ENCODE peak calls at places on chromosome 6, in nine cellular contexts. One of them, this sample, is unnamed. For H3K36me3, the result is how much of the 10 kb centered on the place peaks cover.

GRCh38 chr6:147941143-147941542 is 401.5 kb upstream of the SASH1 start:
- DNase-seq in breast epithelium: no peak
- DNase-seq in stomach: no peak
- DNase-seq in spleen: no peak
- DNase-seq in transverse colon: no peak
- DNase-seq in endothelial cell of umbilical vein: no peak
- DNase-seq in prostate gland: no peak
- DNase-seq in HCT116: no peak
- DNase-seq in K562: no peak
- DNase-seq in this sample: peak

GRCh38 chr6:28944412-28945006 is 20.7 kb upstream of the TRIM27 start:
- DNase-seq in breast epithelium: peak
- DNase-seq in stomach: peak
- DNase-seq in spleen: no peak
- DNase-seq in transverse colon: peak
- DNase-seq in endothelial cell of umbilical vein: peak
- DNase-seq in prostate gland: peak
- DNase-seq in HCT116: no peak
- DNase-seq in K562: peak
- DNase-seq in this sample: peak

GRCh38 chr6:142207265-142207877 is 60.3 kb downstream of the VTA1 start:
- DNase-seq in breast epithelium: no peak
- DNase-seq in stomach: peak
- DNase-seq in spleen: no peak
- DNase-seq in transverse colon: peak
- DNase-seq in endothelial cell of umbilical vein: peak
- DNase-seq in prostate gland: peak
- DNase-seq in HCT116: peak
- DNase-seq in K562: peak
- DNase-seq in this sample: peak

GRCh38 chr6:23180504-23181293 is 611.3 kb downstream of the HDGFL1 start:
- DNase-seq in breast epithelium: no peak
- DNase-seq in stomach: peak
- DNase-seq in spleen: peak
- DNase-seq in transverse colon: peak
- DNase-seq in endothelial cell of umbilical vein: no peak
- DNase-seq in prostate gland: peak
- DNase-seq in HCT116: no peak
- DNase-seq in K562: no peak
- DNase-seq in this sample: peak

GRCh38 chr6:153301602-153302001 is 170.5 kb upstream of the RGS17 start:
- DNase-seq in breast epithelium: no peak
- DNase-seq in stomach: no peak
- DNase-seq in spleen: no peak
- DNase-seq in transverse colon: no peak
- DNase-seq in endothelial cell of umbilical vein: no peak
- DNase-seq in prostate gland: no peak
- DNase-seq in HCT116: no peak
- DNase-seq in K562: no peak
- DNase-seq in this sample: peak

GRCh38 chr6:45049188-45049843 is 278.8 kb upstream of the RUNX2 start:
- DNase-seq in breast epithelium: no peak
- DNase-seq in stomach: no peak
- DNase-seq in spleen: no peak
- DNase-seq in transverse colon: no peak
- DNase-seq in endothelial cell of umbilical vein: peak
- DNase-seq in prostate gland: no peak
- DNase-seq in HCT116: no peak
- DNase-seq in K562: peak
- DNase-seq in this sample: no peak

GRCh38 chr6:35034411-35035171 is 106.5 kb downstream of the TCP11 start:
- DNase-seq in breast epithelium: no peak
- DNase-seq in stomach: peak
- DNase-seq in spleen: no peak
- DNase-seq in transverse colon: peak
- DNase-seq in endothelial cell of umbilical vein: peak
- DNase-seq in prostate gland: peak
- DNase-seq in HCT116: no peak
- DNase-seq in K562: no peak
- DNase-seq in this sample: no peak

GRCh38 chr6:53397283-53397682 is 48.5 kb upstream of the ELOVL5 start:
- DNase-seq in breast epithelium: no peak
- DNase-seq in stomach: no peak
- DNase-seq in spleen: no peak
- DNase-seq in transverse colon: no peak
- DNase-seq in endothelial cell of umbilical vein: no peak
- DNase-seq in prostate gland: no peak
- DNase-seq in HCT116: no peak
- DNase-seq in K562: no peak
- DNase-seq in this sample: no peak

DNA sequence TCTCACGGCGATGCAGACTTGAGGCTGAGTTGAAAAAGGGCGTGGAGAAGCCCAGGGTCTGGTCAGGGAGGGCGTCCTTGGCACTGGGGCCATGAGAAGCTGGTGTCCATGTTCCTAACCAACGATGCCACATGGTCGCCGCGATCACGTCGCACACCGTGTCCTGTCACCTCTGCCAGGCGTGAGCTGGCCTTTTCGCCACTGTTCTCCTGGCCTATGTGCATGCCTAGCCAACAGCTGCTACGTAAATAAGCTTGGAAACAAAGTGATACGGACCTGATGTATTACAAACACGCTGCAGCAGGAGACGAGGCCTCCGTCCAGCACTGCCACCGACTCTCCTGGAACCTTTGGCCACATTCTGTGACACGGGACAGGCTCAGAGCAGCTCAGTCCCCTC is 22.0 kb upstream of the KIF25 start:
- DNase-seq in breast epithelium: no peak
- DNase-seq in stomach: no peak
- DNase-seq in spleen: peak
- DNase-seq in transverse colon: no peak
- DNase-seq in endothelial cell of umbilical vein: no peak
- DNase-seq in prostate gland: no peak
- DNase-seq in HCT116: no peak
- DNase-seq in K562: no peak
- DNase-seq in this sample: no peak
- TF ChIP-seq POLR2AphosphoS5 in breast epithelium: no peak
- TF ChIP-seq POLR2AphosphoS5 in stomach: no peak
- TF ChIP-seq POLR2AphosphoS5 in spleen: peak
- TF ChIP-seq POLR2AphosphoS5 in transverse colon: no peak
- TF ChIP-seq POLR2AphosphoS5 in endothelial cell of umbilical vein: no peak
- TF ChIP-seq POLR2AphosphoS5 in prostate gland: no peak
- TF ChIP-seq POLR2AphosphoS5 in HCT116: no peak
- TF ChIP-seq POLR2AphosphoS5 in K562: no peak
- TF ChIP-seq POLR2AphosphoS5 in this sample: no peak

GRCh38 chr6:47701374-47701773 is 3.0 kb downstream of the ADGRF4 start:
- DNase-seq in breast epithelium: no peak
- DNase-seq in stomach: no peak
- DNase-seq in spleen: no peak
- DNase-seq in transverse colon: no peak
- DNase-seq in endothelial cell of umbilical vein: no peak
- DNase-seq in prostate gland: no peak
- DNase-seq in HCT116: no peak
- DNase-seq in K562: no peak
- DNase-seq in this sample: no peak

GRCh38 chr6:47698342-47698787 is at the start of gene ADGRF4:
- DNase-seq in breast epithelium: no peak
- DNase-seq in stomach: no peak
- DNase-seq in spleen: no peak
- DNase-seq in transverse colon: peak
- DNase-seq in endothelial cell of umbilical vein: no peak
- DNase-seq in prostate gland: peak
- DNase-seq in HCT116: no peak
- DNase-seq in K562: no peak
- DNase-seq in this sample: peak

GRCh38 chr6:47697925-47698324 is 455 bp upstream of the ADGRF4 start:
- DNase-seq in breast epithelium: no peak
- DNase-seq in stomach: no peak
- DNase-seq in spleen: no peak
- DNase-seq in transverse colon: no peak
- DNase-seq in endothelial cell of umbilical vein: no peak
- DNase-seq in prostate gland: no peak
- DNase-seq in HCT116: no peak
- DNase-seq in K562: no peak
- DNase-seq in this sample: no peak

GRCh38 chr6:47700596-47700995 is 2.2 kb downstream of the ADGRF4 start:
- DNase-seq in breast epithelium: no peak
- DNase-seq in stomach: no peak
- DNase-seq in spleen: no peak
- DNase-seq in transverse colon: no peak
- DNase-seq in endothelial cell of umbilical vein: no peak
- DNase-seq in prostate gland: no peak
- DNase-seq in HCT116: no peak
- DNase-seq in K562: no peak
- DNase-seq in this sample: no peak

GRCh38 chr6:47700051-47700450 is 1.7 kb downstream of the ADGRF4 start:
- DNase-seq in breast epithelium: peak
- DNase-seq in stomach: no peak
- DNase-seq in spleen: no peak
- DNase-seq in transverse colon: no peak
- DNase-seq in endothelial cell of umbilical vein: no peak
- DNase-seq in prostate gland: peak
- DNase-seq in HCT116: no peak
- DNase-seq in K562: no peak
- DNase-seq in this sample: no peak
- H3K36me3 ChIP-seq in breast epithelium: under half
- H3K36me3 ChIP-seq in stomach: under half
- H3K36me3 ChIP-seq in spleen: under half
- H3K36me3 ChIP-seq in transverse colon: under half
- H3K36me3 ChIP-seq in endothelial cell of umbilical vein: under half
- H3K36me3 ChIP-seq in prostate gland: under half
- H3K36me3 ChIP-seq in HCT116: under half
- H3K36me3 ChIP-seq in K562: under half
- H3K36me3 ChIP-seq in this sample: under half

GRCh38 chr6:73514746-73515110 is 6.1 kb downstream of the EEF1A1 start:
- DNase-seq in breast epithelium: no peak
- DNase-seq in stomach: no peak
- DNase-seq in spleen: no peak
- DNase-seq in transverse colon: no peak
- DNase-seq in endothelial cell of umbilical vein: peak
- DNase-seq in prostate gland: no peak
- DNase-seq in HCT116: no peak
- DNase-seq in K562: no peak
- DNase-seq in this sample: peak

GRCh38 chr6:73519943-73520687 is 717 bp downstream of the EEF1A1 start:
- DNase-seq in breast epithelium: peak
- DNase-seq in stomach: peak
- DNase-seq in spleen: peak
- DNase-seq in transverse colon: peak
- DNase-seq in endothelial cell of umbilical vein: peak
- DNase-seq in prostate gland: peak
- DNase-seq in HCT116: no peak
- DNase-seq in K562: peak
- DNase-seq in this sample: peak

GRCh38 chr6:73513496-73513854 is 7.4 kb downstream of the EEF1A1 start:
- DNase-seq in breast epithelium: no peak
- DNase-seq in stomach: no peak
- DNase-seq in spleen: no peak
- DNase-seq in transverse colon: no peak
- DNase-seq in endothelial cell of umbilical vein: peak
- DNase-seq in prostate gland: no peak
- DNase-seq in HCT116: no peak
- DNase-seq in K562: no peak
- DNase-seq in this sample: no peak

GRCh38 chr6:73515204-73516101 is 5.4 kb downstream of the EEF1A1 start:
- DNase-seq in breast epithelium: peak
- DNase-seq in stomach: peak
- DNase-seq in spleen: no peak
- DNase-seq in transverse colon: peak
- DNase-seq in endothelial cell of umbilical vein: peak
- DNase-seq in prostate gland: peak
- DNase-seq in HCT116: no peak
- DNase-seq in K562: peak
- DNase-seq in this sample: peak

GRCh38 chr6:73516712-73517489 is 3.9 kb downstream of the EEF1A1 start:
- DNase-seq in breast epithelium: no peak
- DNase-seq in stomach: no peak
- DNase-seq in spleen: no peak
- DNase-seq in transverse colon: no peak
- DNase-seq in endothelial cell of umbilical vein: peak
- DNase-seq in prostate gland: no peak
- DNase-seq in HCT116: no peak
- DNase-seq in K562: no peak
- DNase-seq in this sample: no peak
- H3K4me3 ChIP-seq in breast epithelium: no peak
- H3K4me3 ChIP-seq in stomach: no peak
- H3K4me3 ChIP-seq in spleen: no peak
- H3K4me3 ChIP-seq in transverse colon: no peak
- H3K4me3 ChIP-seq in endothelial cell of umbilical vein: peak
- H3K4me3 ChIP-seq in prostate gland: no peak
- H3K4me3 ChIP-seq in HCT116: no peak
- H3K4me3 ChIP-seq in K562: peak
- H3K4me3 ChIP-seq in this sample: peak

GRCh38 chr6:108621117-108621516 is 60.4 kb downstream of the FOXO3 start:
- DNase-seq in breast epithelium: no peak
- DNase-seq in stomach: peak
- DNase-seq in spleen: no peak
- DNase-seq in transverse colon: peak
- DNase-seq in endothelial cell of umbilical vein: peak
- DNase-seq in prostate gland: no peak
- DNase-seq in HCT116: peak
- DNase-seq in K562: no peak
- DNase-seq in this sample: no peak

GRCh38 chr6:108619431-108620197 is 58.9 kb downstream of the FOXO3 start:
- DNase-seq in breast epithelium: no peak
- DNase-seq in stomach: no peak
- DNase-seq in spleen: no peak
- DNase-seq in transverse colon: no peak
- DNase-seq in endothelial cell of umbilical vein: peak
- DNase-seq in prostate gland: no peak
- DNase-seq in HCT116: no peak
- DNase-seq in K562: no peak
- DNase-seq in this sample: no peak

GRCh38 chr6:108626777-108627176 is 66.1 kb downstream of the FOXO3 start:
- DNase-seq in breast epithelium: no peak
- DNase-seq in stomach: no peak
- DNase-seq in spleen: no peak
- DNase-seq in transverse colon: no peak
- DNase-seq in endothelial cell of umbilical vein: no peak
- DNase-seq in prostate gland: no peak
- DNase-seq in HCT116: no peak
- DNase-seq in K562: no peak
- DNase-seq in this sample: no peak

GRCh38 chr6:108623995-108624394 is 63.3 kb downstream of the FOXO3 start:
- DNase-seq in breast epithelium: no peak
- DNase-seq in stomach: no peak
- DNase-seq in spleen: no peak
- DNase-seq in transverse colon: no peak
- DNase-seq in endothelial cell of umbilical vein: no peak
- DNase-seq in prostate gland: no peak
- DNase-seq in HCT116: no peak
- DNase-seq in K562: no peak
- DNase-seq in this sample: no peak

DNA sequence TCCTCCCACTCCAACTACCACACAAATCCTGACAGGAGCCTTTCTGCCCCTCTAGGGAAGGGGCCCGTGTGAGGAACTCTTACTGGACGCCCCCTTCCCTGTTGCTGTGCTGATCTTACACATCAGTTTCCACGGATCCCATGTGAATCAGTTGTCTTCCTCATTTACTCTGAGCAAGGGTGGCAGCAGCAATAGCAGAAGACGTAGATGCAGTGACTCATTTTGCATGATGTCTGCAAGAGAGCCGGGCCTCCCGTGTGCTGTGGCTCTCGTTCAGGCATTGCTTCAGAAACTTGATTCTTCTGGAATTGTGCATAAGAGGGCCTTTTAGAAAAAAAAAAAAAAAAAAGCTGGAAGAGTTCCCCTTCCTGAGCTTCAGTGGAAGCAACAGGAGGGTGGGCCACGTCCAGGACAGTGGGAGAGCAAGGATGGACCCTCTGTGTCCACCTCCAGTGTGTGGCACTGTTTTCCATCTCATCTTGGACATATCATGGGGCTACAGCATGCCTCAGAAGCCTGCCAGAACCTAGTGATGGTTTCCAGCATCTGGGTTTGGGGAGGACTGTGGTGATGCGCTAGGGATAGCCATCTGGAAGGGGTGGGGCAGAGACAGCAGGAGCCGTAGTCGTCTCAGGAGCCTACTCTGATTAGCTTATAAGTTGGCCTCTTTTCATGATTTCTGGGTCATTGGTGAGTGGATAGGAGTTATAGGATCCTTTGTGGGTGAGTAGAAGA is 62.1 kb downstream of the FOXO3 start:
- DNase-seq in breast epithelium: no peak
- DNase-seq in stomach: no peak
- DNase-seq in spleen: no peak
- DNase-seq in transverse colon: peak
- DNase-seq in endothelial cell of umbilical vein: no peak
- DNase-seq in prostate gland: no peak
- DNase-seq in HCT116: no peak
- DNase-seq in K562: no peak
- DNase-seq in this sample: no peak
- TF ChIP-seq POLR2AphosphoS5 in breast epithelium: peak
- TF ChIP-seq POLR2AphosphoS5 in stomach: peak
- TF ChIP-seq POLR2AphosphoS5 in spleen: no peak
- TF ChIP-seq POLR2AphosphoS5 in transverse colon: no peak
- TF ChIP-seq POLR2AphosphoS5 in endothelial cell of umbilical vein: no peak
- TF ChIP-seq POLR2AphosphoS5 in prostate gland: no peak
- TF ChIP-seq POLR2AphosphoS5 in HCT116: no peak
- TF ChIP-seq POLR2AphosphoS5 in K562: no peak
- TF ChIP-seq POLR2AphosphoS5 in this sample: no peak

This sample was measured in GM23338.